ENCODE peak calls at places on chromosomes 6 and 20, in four cellular contexts. T is brain microvascular endothelial cell; H is effector memory CD4-positive, alpha-beta T cell; X is upper lobe of right lung. M is an unnamed sample.

GRCh38 chr20:37525810-37526209 is 1.9 kb downstream of the BLCAP start:
- DNase-seq in X (no peak), H (no peak), T (no peak), M (peak; percentile 30)

GRCh38 chr20:2759143-2759542 is 41.3 kb downstream of the CPXM1 start:
- DNase-seq in T (no peak), H (no peak), X (no peak), M (no peak)

GRCh38 chr6:34986845-34987246 is 97.8 kb downstream of the ANKS1A start:
- DNase-seq in T (peak; percentile 65), H (peak; percentile 47), X (peak; percentile 66), M (no peak)

GRCh38 chr20:3203315-3204123 is 963 bp downstream of the DDRGK1 start:
- DNase-seq in T (no peak), H (no peak), X (no peak), M (no peak)

GRCh38 chr20:31560900-31561598 is 44.0 kb upstream of the ID1 start:
- DNase-seq in X (no peak), H (no peak), T (peak; percentile 95), M (no peak)

GRCh38 chr6:10028202-10028601 is 386.7 kb downstream of the TFAP2A start:
- DNase-seq in X (no peak), T (no peak), H (no peak), M (no peak)

GRCh38 chr6:143583542-143584330 is 72.2 kb upstream of the FUCA2 start:
- DNase-seq in H (no peak), T (peak; percentile 64), X (no peak), M (no peak)

GRCh38 chr6:15363523-15364400 is 117.9 kb downstream of the JARID2 start:
- DNase-seq in H (no peak), T (no peak), X (no peak), M (no peak)

GRCh38 chr20:51536116-51537069 is 6.1 kb downstream of the NFATC2 start:
- DNase-seq in T (no peak), X (no peak), H (no peak), M (no peak)

GRCh38 chr6:5172057-5172683 is 87.0 kb downstream of the PPP1R3G start:
- DNase-seq in T (no peak), H (no peak), X (no peak), M (no peak)

GRCh38 chr20:17953935-17954334 is 14.7 kb downstream of the SNX5 start:
- DNase-seq in X (no peak), H (no peak), T (no peak), M (no peak)

GRCh38 chr6:45640081-45640491 is 262.4 kb upstream of the SUPT3H start:
- DNase-seq in X (no peak), H (no peak), T (no peak), M (no peak)

GRCh38 chr6:93787841-93788240 is 368.5 kb upstream of the EPHA7 start:
- DNase-seq in T (peak; percentile 79), H (no peak), X (no peak), M (no peak)

GRCh38 chr20:25328954-25329498 is 61.6 kb downstream of the ABHD12 start:
- DNase-seq in T (no peak), X (no peak), H (no peak), M (no peak)

GRCh38 chr6:105372862-105373182 is 30.1 kb downstream of the PREP start:
- DNase-seq in X (no peak), H (no peak), T (no peak), M (no peak)

GRCh38 chr20:25686081-25687077 is 10.3 kb downstream of the ZNF337 start:
- DNase-seq in H (no peak), X (no peak), T (no peak), M (no peak)

GRCh38 chr6:121817141-121817540 is 381.7 kb downstream of the GJA1 start:
- DNase-seq in H (no peak), T (no peak), X (no peak), M (no peak)

GRCh38 chr20:64106435-64106961 is 867 bp downstream of the NPBWR2 start:
- DNase-seq in T (no peak), H (no peak), X (peak; percentile 59), M (peak; percentile 89)

GRCh38 chr20:47187450-47188195 is 168.9 kb downstream of the ZMYND8 start:
- DNase-seq in T (no peak), X (no peak), H (no peak), M (no peak)

GRCh38 chr20:38195041-38195504 is 30.0 kb upstream of the TGM2 start:
- DNase-seq in X (no peak), H (no peak), T (no peak), M (peak; percentile 64)

GRCh38 chr20:50187403-50188051 is 3.1 kb upstream of the CEBPB start:
- DNase-seq in H (no peak), T (peak; percentile 42), X (peak; percentile 74), M (no peak)

GRCh38 chr20:4297141-4297826 is 281.9 kb upstream of the RNF24 start:
- DNase-seq in X (no peak), H (no peak), T (peak; percentile 6), M (no peak)

GRCh38 chr6:162151050-162151658 is 576.4 kb downstream of the PRKN start:
- DNase-seq in H (no peak), T (peak; percentile 54), X (no peak), M (no peak)

GRCh38 chr6:7763896-7764295 is 38.0 kb downstream of the BMP6 start:
- DNase-seq in H (no peak), X (no peak), T (no peak), M (peak; percentile 79)

GRCh38 chr6:22980446-22980845 is 411.1 kb downstream of the HDGFL1 start:
- DNase-seq in X (no peak), H (no peak), T (peak; percentile 38), M (no peak)

GRCh38 chr20:4053516-4053919 is 38.2 kb upstream of the RNF24 start:
- DNase-seq in X (no peak), T (peak; percentile 56), H (no peak), M (no peak)

GRCh38 chr6:87155920-87156600 is 695 bp downstream of the ZNF292 start:
- DNase-seq in H (peak; percentile 65), X (peak; percentile 77), T (peak; percentile 66), M (no peak)

GRCh38 chr20:57414867-57415592 is 23.8 kb downstream of the RBM38 start:
- DNase-seq in H (no peak), T (no peak), X (no peak), M (no peak)

GRCh38 chr20:53582574-53583351 is 10.9 kb downstream of the ZNF217 start:
- DNase-seq in H (peak; percentile 36), T (peak; percentile 83), X (no peak), M (no peak)

GRCh38 chr20:6654490-6655247 is 112.8 kb upstream of the BMP2 start:
- DNase-seq in H (no peak), T (no peak), X (no peak), M (no peak)

GRCh38 chr6:73234732-73235131 is 9.4 kb upstream of the KHDC1L start:
- DNase-seq in H (no peak), T (peak; percentile 43), X (no peak), M (no peak)

GRCh38 chr6:111865049-111865585 is 8.1 kb downstream of the FYN start:
- DNase-seq in T (no peak), H (no peak), X (no peak), M (no peak)

GRCh38 chr20:41592516-41593192 is 25.5 kb downstream of the CHD6 start:
- DNase-seq in T (no peak), H (no peak), X (no peak), M (no peak)

GRCh38 chr6:87095056-87095527 is at the start of gene CGA:
- DNase-seq in H (no peak), X (no peak), T (no peak), M (no peak)

GRCh38 chr6:37502703-37503485 is 3.2 kb upstream of the CCDC167 start:
- DNase-seq in T (no peak), H (peak; percentile 70), X (no peak), M (no peak)

GRCh38 chr20:1204061-1204460 is 807 bp downstream of the C20orf202 start:
- DNase-seq in X (no peak), H (no peak), T (no peak), M (no peak)